ENCODE peak calls at places on chromosomes 4 and X, in six cellular contexts. T is IMR-90, M is mucosa of descending colon, O is AG04450, G is cardiac muscle cell, S is left lung. R is an unnamed sample.

GRCh38 chr4:181679754-181680153 is 563.4 kb upstream of the TENM3 start:
- DNase-seq in G (no peak), O (no peak), T (no peak), S (no peak), M (no peak), R (no peak)

GRCh38 chr4:118918388-118918787 is 29.7 kb downstream of the SYNPO2 start:
- DNase-seq in G (peak), T (peak), M (no peak), S (no peak), O (peak), R (peak)

GRCh38 chrX:46840946-46841740 is 4.3 kb downstream of the RP2 start:
- DNase-seq in O (no peak), S (no peak), G (peak), M (no peak), T (no peak), R (no peak)

GRCh38 chrX:48966796-48967579 is 4.7 kb downstream of the KCND1 start:
- DNase-seq in S (no peak), O (no peak), G (peak), M (no peak), T (peak), R (peak)

GRCh38 chr4:2186133-2186864 is 55.6 kb downstream of the HAUS3 start:
- DNase-seq in S (no peak), T (peak), G (peak), O (no peak), M (peak), R (peak)

GRCh38 chr4:141763373-141763772 is 127.0 kb downstream of the IL15 start:
- DNase-seq in O (no peak), G (peak), T (no peak), S (no peak), M (no peak), R (no peak)

GRCh38 chr4:5051210-5051691 is at the start of gene STK32B:
- DNase-seq in T (peak), G (peak), M (peak), O (peak), S (peak), R (peak)

GRCh38 chr4:8071741-8072140 is 86.9 kb downstream of the ABLIM2 start:
- DNase-seq in O (no peak), T (no peak), M (no peak), S (no peak), G (no peak), R (no peak)

GRCh38 chr4:141028024-141028529 is 105.2 kb downstream of the RNF150 start:
- DNase-seq in S (no peak), T (peak), O (no peak), G (peak), M (no peak), R (peak)

GRCh38 chrX:78658851-78659744 is at the start of gene RTL3:
- DNase-seq in T (peak), O (no peak), M (no peak), G (peak), S (no peak), R (peak)
- H3K4me3 ChIP-seq in T (no peak), O (no peak), M (no peak), G (no peak), S (no peak), R (no peak)

GRCh38 chrX:34918856-34919255 is 23.7 kb upstream of the FAM47B start:
- DNase-seq in M (peak), S (no peak), T (peak), G (peak), O (peak), R (peak)
- TF ChIP-seq CTCF in M (no peak), S (no peak), T (peak), G (peak), O (peak), R (peak)

DNA sequence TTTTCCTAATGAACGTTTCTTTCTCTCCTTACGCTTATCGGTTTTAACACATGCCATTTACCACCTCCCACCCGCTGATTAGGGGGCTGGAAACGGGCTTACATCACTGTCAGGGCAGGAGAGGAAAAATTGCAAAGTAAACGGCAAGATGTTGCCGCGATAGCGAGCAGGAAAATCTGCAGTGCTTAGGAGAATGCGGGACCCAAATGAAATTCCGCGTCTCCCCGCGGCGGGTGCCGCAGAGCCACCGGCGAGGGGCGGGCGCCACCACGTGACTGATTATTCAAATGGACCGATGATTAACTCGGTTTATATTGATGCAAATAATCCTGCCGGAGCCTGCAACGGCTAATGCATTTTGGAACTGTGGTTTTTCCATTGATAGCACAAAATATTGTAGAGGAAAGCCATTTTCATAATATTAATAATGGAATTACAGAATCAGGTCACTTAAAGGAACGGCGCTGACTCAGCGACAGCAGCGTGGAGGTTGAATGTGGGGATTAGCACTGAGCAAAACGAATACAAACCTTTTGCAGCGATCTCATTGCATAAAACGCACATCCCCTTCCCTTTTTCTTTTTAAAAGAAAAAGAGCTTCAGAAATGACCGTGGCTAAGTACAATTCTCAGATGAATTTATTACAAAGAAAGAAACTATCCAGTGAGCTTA is 224.2 kb downstream of the STIM2 start:
- DNase-seq in T (peak), M (peak), S (no peak), G (peak), O (no peak), R (peak)
- H3K4me3 ChIP-seq in T (peak), M (no peak), S (no peak), G (peak), O (peak), R (peak)

DNA sequence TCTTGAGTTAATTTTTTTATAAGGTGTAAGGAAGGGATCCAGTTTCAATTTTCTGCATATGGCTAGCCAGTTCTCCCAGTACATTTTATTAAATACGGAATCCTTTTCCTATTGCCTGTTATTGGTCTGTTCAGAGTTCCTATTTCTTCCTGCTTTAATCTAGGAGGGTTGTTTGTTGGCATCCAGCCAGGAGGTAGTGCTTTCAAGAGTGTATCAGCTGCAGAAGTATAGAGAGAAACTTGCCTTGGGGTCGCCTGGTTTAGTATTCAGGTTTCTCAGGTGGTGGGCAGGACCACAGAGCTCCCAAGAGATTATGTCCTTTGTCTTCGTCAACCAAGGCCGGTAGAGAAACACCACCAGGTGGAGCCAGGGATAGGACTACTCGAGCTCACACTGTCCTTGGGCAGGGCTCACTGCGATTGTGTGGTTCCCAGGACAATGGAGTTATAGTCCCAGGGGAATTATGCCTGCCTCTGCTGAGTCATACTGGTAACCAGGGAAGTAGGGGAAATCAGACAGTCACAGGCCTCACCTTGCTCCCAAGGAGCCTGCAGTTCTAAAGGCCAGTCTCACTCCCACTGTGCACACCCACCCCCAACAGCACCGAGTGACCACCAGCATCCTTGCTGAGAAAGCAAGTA is 168.1 kb downstream of the VSIG4 start:
- DNase-seq in G (peak), T (no peak), O (no peak), S (peak), M (peak), R (no peak)
- TF ChIP-seq CTCF in G (no peak), T (no peak), O (no peak), S (no peak), M (no peak), R (no peak)

GRCh38 chr4:143384381-143384994 is 47.8 kb downstream of the GAB1 start:
- DNase-seq in O (no peak), G (peak), T (peak), M (no peak), S (no peak), R (no peak)
- H3K4me3 ChIP-seq in O (no peak), G (no peak), T (no peak), M (no peak), S (no peak), R (no peak)

R was measured in fibroblast of villous mesenchyme.